ENCODE peak calls at places on chromosomes 13 and 19, in eight cellular contexts. One of them, this sample, is unnamed.

GRCh38 chr19:23286477-23286876 is 36.3 kb upstream of the ZNF724 start:
- DNase-seq in left ventricle myocardium inferior: no peak
- DNase-seq in heart right ventricle: no peak
- DNase-seq in endothelial cell: no peak
- DNase-seq in cerebellum: no peak
- DNase-seq in SHP77: no peak
- DNase-seq in NCI-H187 treated with DMSO at 0.1 percent for 48 hours: no peak
- DNase-seq in activated naive CD8-positive, alpha-beta T cell treated with anti-CD3 and anti-CD28 coated beads, Interleukin-2, amount 50 U/mL, for 16 hours: no peak
- DNase-seq in this sample: no peak

GRCh38 chr19:38792250-38793111 is 3.5 kb downstream of the LGALS7B start:
- DNase-seq in left ventricle myocardium inferior: peak
- DNase-seq in cerebellum: no peak
- DNase-seq in endothelial cell: peak
- DNase-seq in activated naive CD8-positive, alpha-beta T cell treated with anti-CD3 and anti-CD28 coated beads, Interleukin-2, amount 50 U/mL, for 16 hours: peak
- DNase-seq in SHP77: no peak
- DNase-seq in heart right ventricle: no peak
- DNase-seq in NCI-H187 treated with DMSO at 0.1 percent for 48 hours: no peak
- DNase-seq in this sample: peak

GRCh38 chr13:111893607-111894443 is 173.1 kb upstream of the SOX1 start:
- DNase-seq in left ventricle myocardium inferior: no peak
- DNase-seq in activated naive CD8-positive, alpha-beta T cell treated with anti-CD3 and anti-CD28 coated beads, Interleukin-2, amount 50 U/mL, for 16 hours: no peak
- DNase-seq in SHP77: no peak
- DNase-seq in endothelial cell: peak
- DNase-seq in cerebellum: no peak
- DNase-seq in NCI-H187 treated with DMSO at 0.1 percent for 48 hours: no peak
- DNase-seq in heart right ventricle: no peak
- DNase-seq in this sample: peak

GRCh38 chr13:70362820-70363219 is 254.6 kb upstream of the KLHL1 start:
- DNase-seq in activated naive CD8-positive, alpha-beta T cell treated with anti-CD3 and anti-CD28 coated beads, Interleukin-2, amount 50 U/mL, for 16 hours: no peak
- DNase-seq in NCI-H187 treated with DMSO at 0.1 percent for 48 hours: no peak
- DNase-seq in SHP77: no peak
- DNase-seq in heart right ventricle: no peak
- DNase-seq in endothelial cell: no peak
- DNase-seq in left ventricle myocardium inferior: no peak
- DNase-seq in cerebellum: no peak
- DNase-seq in this sample: no peak

GRCh38 chr13:105410602-105411001 is 1124.9 kb downstream of the EFNB2 start:
- DNase-seq in heart right ventricle: peak
- DNase-seq in cerebellum: peak
- DNase-seq in endothelial cell: peak
- DNase-seq in SHP77: peak
- DNase-seq in activated naive CD8-positive, alpha-beta T cell treated with anti-CD3 and anti-CD28 coated beads, Interleukin-2, amount 50 U/mL, for 16 hours: no peak
- DNase-seq in NCI-H187 treated with DMSO at 0.1 percent for 48 hours: no peak
- DNase-seq in left ventricle myocardium inferior: peak
- DNase-seq in this sample: peak

GRCh38 chr13:26499209-26499601 is 58.3 kb upstream of the WASF3 start:
- DNase-seq in endothelial cell: no peak
- DNase-seq in activated naive CD8-positive, alpha-beta T cell treated with anti-CD3 and anti-CD28 coated beads, Interleukin-2, amount 50 U/mL, for 16 hours: no peak
- DNase-seq in heart right ventricle: no peak
- DNase-seq in SHP77: no peak
- DNase-seq in NCI-H187 treated with DMSO at 0.1 percent for 48 hours: no peak
- DNase-seq in cerebellum: no peak
- DNase-seq in left ventricle myocardium inferior: no peak
- DNase-seq in this sample: no peak

GRCh38 chr19:7348587-7349230 is at the start of gene ARHGEF18:
- DNase-seq in NCI-H187 treated with DMSO at 0.1 percent for 48 hours: no peak
- DNase-seq in heart right ventricle: no peak
- DNase-seq in activated naive CD8-positive, alpha-beta T cell treated with anti-CD3 and anti-CD28 coated beads, Interleukin-2, amount 50 U/mL, for 16 hours: no peak
- DNase-seq in SHP77: no peak
- DNase-seq in cerebellum: no peak
- DNase-seq in endothelial cell: no peak
- DNase-seq in left ventricle myocardium inferior: peak
- DNase-seq in this sample: no peak

GRCh38 chr13:52921194-52921593 is 72.8 kb upstream of the PCDH8 start:
- DNase-seq in heart right ventricle: no peak
- DNase-seq in endothelial cell: no peak
- DNase-seq in cerebellum: no peak
- DNase-seq in SHP77: no peak
- DNase-seq in left ventricle myocardium inferior: no peak
- DNase-seq in NCI-H187 treated with DMSO at 0.1 percent for 48 hours: no peak
- DNase-seq in activated naive CD8-positive, alpha-beta T cell treated with anti-CD3 and anti-CD28 coated beads, Interleukin-2, amount 50 U/mL, for 16 hours: no peak
- DNase-seq in this sample: no peak

GRCh38 chr13:98541211-98541610 is 35.7 kb downstream of the STK24 start:
- DNase-seq in SHP77: no peak
- DNase-seq in left ventricle myocardium inferior: no peak
- DNase-seq in cerebellum: no peak
- DNase-seq in endothelial cell: no peak
- DNase-seq in activated naive CD8-positive, alpha-beta T cell treated with anti-CD3 and anti-CD28 coated beads, Interleukin-2, amount 50 U/mL, for 16 hours: no peak
- DNase-seq in NCI-H187 treated with DMSO at 0.1 percent for 48 hours: no peak
- DNase-seq in heart right ventricle: no peak
- DNase-seq in this sample: no peak

GRCh38 chr19:3969435-3970312 is 1.2 kb downstream of the DAPK3 start:
- DNase-seq in SHP77: no peak
- DNase-seq in cerebellum: no peak
- DNase-seq in NCI-H187 treated with DMSO at 0.1 percent for 48 hours: no peak
- DNase-seq in left ventricle myocardium inferior: no peak
- DNase-seq in heart right ventricle: peak
- DNase-seq in endothelial cell: peak
- DNase-seq in activated naive CD8-positive, alpha-beta T cell treated with anti-CD3 and anti-CD28 coated beads, Interleukin-2, amount 50 U/mL, for 16 hours: no peak
- DNase-seq in this sample: peak

This sample was measured in ecto neural progenitor cell.